ENCODE peak calls at places on chromosomes 5 and 9, in eight cellular contexts. J is neural progenitor cell, M is adipocyte, V is GM23248, X is astrocyte, T is keratinocyte, R is endodermal cell, L is IMR-90. K is an unnamed sample.

GRCh38 chr5:1555808-1556681 is 32.3 kb upstream of the LPCAT1 start:
- DNase-seq in J (no peak), M (no peak), V (no peak), X (no peak), T (no peak), R (no peak), L (no peak), K (no peak)

GRCh38 chr5:52915176-52915875 is 73.8 kb upstream of the ITGA2 start:
- DNase-seq in J (peak; percentile 66), M (peak; percentile 83), V (peak; percentile 79), X (peak; percentile 53), T (peak; percentile 23), R (peak; percentile 73), L (peak; percentile 75), K (peak; percentile 37)

GRCh38 chr9:95648225-95648624 is 131.5 kb upstream of the PTCH1 start:
- DNase-seq in J (no peak), M (no peak), V (no peak), X (no peak), T (no peak), R (peak; percentile 47), L (no peak), K (no peak)

GRCh38 chr5:78547171-78547570 is 101.4 kb downstream of the LHFPL2 start:
- DNase-seq in J (no peak), M (no peak), V (peak; percentile 68), X (peak; percentile 72), T (no peak), R (no peak), L (peak; percentile 88), K (no peak)

GRCh38 chr9:138024131-138024530 is 146.5 kb downstream of the CACNA1B start:
- DNase-seq in J (no peak), M (no peak), V (no peak), X (no peak), T (no peak), R (no peak), L (no peak), K (peak; percentile 65)

GRCh38 chr9:135517407-135517822 is 3.8 kb upstream of the LCN1 start:
- DNase-seq in J (no peak), M (no peak), V (no peak), X (no peak), T (no peak), R (peak; percentile 32), L (no peak), K (no peak)

GRCh38 chr9:15882328-15882727 is 329.5 kb downstream of the CCDC171 start:
- DNase-seq in J (no peak), M (no peak), V (no peak), X (no peak), T (no peak), R (no peak), L (no peak), K (no peak)

GRCh38 chr5:109654455-109654854 is 35.3 kb upstream of the MAN2A1 start:
- DNase-seq in J (no peak), M (no peak), V (peak; percentile 69), X (no peak), T (no peak), R (no peak), L (no peak), K (no peak)

GRCh38 chr5:9853309-9853708 is 223.2 kb upstream of the TAS2R1 start:
- DNase-seq in J (no peak), M (no peak), V (no peak), X (no peak), T (no peak), R (no peak), L (no peak), K (no peak)

DNA sequence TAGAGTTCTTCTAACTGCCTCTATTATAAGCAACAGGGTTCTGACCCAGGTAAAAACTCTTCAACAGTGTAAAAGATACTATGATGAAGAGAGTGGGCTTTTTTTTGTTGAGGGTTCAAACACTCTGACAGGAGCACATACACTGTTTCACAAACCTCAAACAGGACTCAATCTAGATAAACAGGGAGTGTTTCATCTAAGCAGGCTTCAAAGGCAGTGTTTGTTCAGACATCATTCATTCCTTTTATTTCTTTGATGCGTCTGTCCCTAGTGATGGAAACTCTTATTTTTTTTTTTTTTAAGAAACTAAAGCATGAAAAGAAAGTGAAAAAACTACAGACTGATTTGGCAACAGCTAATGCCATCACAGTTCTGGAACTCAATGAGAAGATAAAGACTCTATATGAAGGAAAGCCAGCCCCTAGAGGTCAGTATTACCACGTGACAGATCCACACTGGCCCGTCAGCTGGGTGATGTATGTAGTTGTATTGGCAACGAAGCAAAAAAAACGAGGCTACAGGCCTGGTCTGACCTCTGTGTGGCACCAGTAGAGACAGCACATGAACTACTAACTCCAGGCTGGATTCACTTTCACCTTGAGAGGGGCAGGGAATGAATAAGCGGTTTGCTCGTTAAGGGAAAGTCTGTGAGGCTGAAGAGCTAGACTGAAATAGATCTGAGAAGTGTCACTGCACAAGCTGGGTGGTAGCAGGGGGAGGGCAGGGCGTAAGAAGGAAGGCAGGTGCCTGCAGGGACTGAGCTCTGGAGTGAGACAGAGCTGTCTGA is 172.2 kb downstream of the CCDC192 start:
- DNase-seq in J (peak; percentile 71), M (peak; percentile 48), V (peak; percentile 19), X (peak; percentile 36), T (no peak), R (peak; percentile 83), L (peak; percentile 52), K (peak; percentile 57)
- H3K9ac ChIP-seq in J (no peak overlapping the region), M (no peak overlapping the region), V (no peak overlapping the region), X (no peak overlapping the region), T (no peak overlapping the region), R (no peak overlapping the region), L (no peak overlapping the region), K (no peak overlapping the region)

GRCh38 chr5:19865336-19866087 is 122.5 kb downstream of the CDH18 start:
- DNase-seq in J (peak; percentile 71), M (no peak), V (no peak), X (no peak), T (no peak), R (no peak), L (no peak), K (no peak)

GRCh38 chr5:19862711-19863110 is 125.3 kb downstream of the CDH18 start:
- DNase-seq in J (no peak), M (no peak), V (no peak), X (no peak), T (no peak), R (no peak), L (no peak), K (no peak)

GRCh38 chr5:19866088-19866446 is 121.9 kb downstream of the CDH18 start:
- DNase-seq in J (no peak), M (peak; percentile 86), V (no peak), X (no peak), T (no peak), R (no peak), L (no peak), K (no peak)
- H3K4me3 ChIP-seq in J (no peak overlapping the region), M (no peak overlapping the region), V (peak overlapping the region; percentile 47), X (no peak overlapping the region), T (peak overlapping the region; percentile 18), R (no peak overlapping the region), L (no peak overlapping the region), K (no peak overlapping the region)

GRCh38 chr9:33172256-33172678 is 5.1 kb upstream of the B4GALT1 start:
- DNase-seq in J (no peak), M (peak; percentile 62), V (peak; percentile 34), X (peak; percentile 68), T (no peak), R (peak; percentile 60), L (no peak), K (no peak)
- H3K9ac ChIP-seq in J (no peak overlapping the region), M (no peak overlapping the region), V (no peak overlapping the region), X (peak overlapping the region; percentile 23), T (no peak overlapping the region), R (peak overlapping the region; percentile 71), L (no peak overlapping the region), K (no peak overlapping the region)

GRCh38 chr9:85056203-85056572 is 386.7 kb downstream of the NTRK2 start:
- DNase-seq in J (no peak), M (no peak), V (no peak), X (no peak), T (no peak), R (no peak), L (no peak), K (no peak)
- H3K4me3 ChIP-seq in J (no peak overlapping the region), M (no peak overlapping the region), V (no peak overlapping the region), X (no peak overlapping the region), T (no peak overlapping the region), R (no peak overlapping the region), L (no peak overlapping the region), K (no peak overlapping the region)

GRCh38 chr9:69671904-69672827 is at the start of gene APBA1:
- DNase-seq in J (peak; percentile 84), M (peak; percentile 90), V (peak; percentile 74), X (peak; percentile 46), T (no peak), R (peak; percentile 80), L (peak; percentile 56), K (peak; percentile 81)

GRCh38 chr9:69675563-69675962 is 3.4 kb upstream of the APBA1 start:
- DNase-seq in J (no peak), M (no peak), V (no peak), X (no peak), T (no peak), R (no peak), L (no peak), K (no peak)

GRCh38 chr9:69674112-69674511 is 1.9 kb upstream of the APBA1 start:
- DNase-seq in J (peak; percentile 20), M (no peak), V (no peak), X (no peak), T (no peak), R (peak; percentile 77), L (no peak), K (no peak)

GRCh38 chr9:69672828-69673640 is 863 bp upstream of the APBA1 start:
- DNase-seq in J (peak; percentile 96), M (peak; percentile 97), V (peak; percentile 95), X (peak; percentile 76), T (peak; percentile 15), R (peak; percentile 96), L (peak; percentile 89), K (peak; percentile 95)

DNA sequence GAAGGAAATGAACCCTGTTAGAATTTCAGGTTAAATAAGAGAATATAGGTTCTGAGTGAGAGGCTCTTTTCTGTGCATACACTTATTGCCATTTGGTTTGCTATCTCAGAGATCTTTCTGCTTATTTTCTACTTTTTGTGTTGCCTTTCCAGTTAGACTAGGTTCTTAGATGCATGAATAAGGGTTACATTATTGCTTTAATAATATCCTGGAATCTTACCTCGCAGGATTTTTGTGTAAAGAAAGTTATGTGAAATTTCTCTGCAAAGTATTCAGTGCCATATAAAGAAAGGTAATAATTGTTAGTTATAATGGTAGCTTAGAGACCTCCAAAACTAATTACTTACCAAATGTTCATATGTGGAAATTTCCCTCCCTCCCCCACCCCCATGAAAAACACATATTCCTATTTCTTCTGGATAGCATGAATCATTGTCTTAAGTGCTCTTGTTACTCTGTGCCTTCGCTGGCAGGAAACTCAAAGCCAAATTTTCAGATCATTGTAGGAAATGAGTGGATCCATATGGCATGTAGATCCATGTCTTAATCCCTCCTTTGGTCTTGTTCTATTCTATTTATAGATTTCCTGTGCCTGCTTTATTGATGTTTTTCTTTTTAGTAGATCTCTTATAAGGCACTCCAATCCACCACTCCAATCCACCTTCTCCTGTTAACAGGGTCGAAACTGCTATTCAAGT is 2.7 kb upstream of the APBA1 start:
- DNase-seq in J (no peak), M (peak; percentile 83), V (peak; percentile 90), X (peak; percentile 91), T (no peak), R (no peak), L (peak; percentile 94), K (no peak)
- H3K9ac ChIP-seq in J (no peak overlapping the region), M (no peak overlapping the region), V (no peak overlapping the region), X (no peak overlapping the region), T (no peak overlapping the region), R (no peak overlapping the region), L (no peak overlapping the region), K (no peak overlapping the region)

K was measured in kidney.